ENCODE peak calls at places on chromosomes 4 and X, in nine cellular contexts. S is AG09309, R is WTC11, A is adipocyte, C is left ventricle myocardium superior, B is KG1, F is astrocyte of the spinal cord, Q is NCI-H510A treated with DMSO at 0.1 percent for 48 hours, D is amygdala. N is an unnamed sample.

GRCh38 chrX:13254076-13254785 is 65.6 kb downstream of the ATXN3L start:
- DNase-seq in R (no peak), A (peak; percentile 52), Q (peak; percentile 2), D (no peak), C (peak; percentile 32), F (peak; percentile 48), B (no peak), S (no peak), N (no peak)

GRCh38 chr4:52619591-52619931 is 39.5 kb downstream of the USP46 start:
- DNase-seq in S (no peak), D (no peak), B (no peak), A (no peak), R (no peak), F (no peak), C (no peak), Q (no peak), N (no peak)

GRCh38 chr4:76984788-76985211 is 35.2 kb downstream of the SEPTIN11 start:
- DNase-seq in D (no peak), A (peak; percentile 98), B (no peak), S (peak; percentile 100), R (no peak), F (peak; percentile 100), Q (no peak), C (peak; percentile 58), N (no peak)

GRCh38 chr4:150010525-150011126 is 67.6 kb upstream of the DCLK2 start:
- DNase-seq in S (no peak), Q (peak; percentile 72), F (peak; percentile 78), B (no peak), C (no peak), A (peak; percentile 74), R (no peak), D (no peak), N (no peak)

GRCh38 chrX:147343467-147343866 is 528.9 kb upstream of the CXorf51A start:
- DNase-seq in A (no peak), B (no peak), D (no peak), R (no peak), C (no peak), S (no peak), Q (no peak), F (no peak), N (no peak)

GRCh38 chr4:26789208-26789607 is 71.4 kb upstream of the STIM2 start:
- DNase-seq in F (no peak), A (no peak), Q (no peak), D (no peak), B (no peak), S (no peak), R (no peak), C (no peak), N (no peak)

GRCh38 chr4:120918788-120919187 is 3.7 kb downstream of the PRDM5 start:
- DNase-seq in S (no peak), D (peak; percentile 5), A (peak; percentile 42), Q (no peak), F (peak; percentile 44), C (peak; percentile 60), R (no peak), B (no peak), N (no peak)

GRCh38 chrX:17226736-17227135 is 148.3 kb upstream of the NHS start:
- DNase-seq in A (no peak), B (no peak), S (no peak), F (no peak), C (no peak), Q (no peak), R (peak; percentile 12), D (no peak), N (no peak)

GRCh38 chr4:111761531-111761930 is 383.7 kb upstream of the FAM241A start:
- DNase-seq in C (no peak), B (no peak), D (no peak), F (no peak), Q (no peak), A (no peak), R (no peak), S (no peak), N (no peak)

GRCh38 chrX:101617211-101618191 is at the start of gene ARMCX6:
- DNase-seq in R (peak; percentile 48), C (peak; percentile 85), D (peak; percentile 74), Q (peak; percentile 47), F (peak; percentile 73), A (peak; percentile 83), B (peak; percentile 1), S (peak; percentile 21), N (peak; percentile 49)

GRCh38 chr4:141388483-141388882 is 167.8 kb downstream of the ZNF330 start:
- DNase-seq in S (peak; percentile 55), A (peak; percentile 87), C (no peak), R (no peak), B (no peak), Q (no peak), D (no peak), F (peak; percentile 91), N (no peak)

GRCh38 chr4:40292313-40292759 is 42.8 kb upstream of the CHRNA9 start:
- DNase-seq in A (no peak), F (no peak), Q (no peak), S (no peak), B (no peak), R (no peak), D (no peak), C (no peak), N (no peak)

GRCh38 chrX:44003975-44004374 is 30.8 kb upstream of the NDP start:
- DNase-seq in S (no peak), D (no peak), C (no peak), B (no peak), A (peak; percentile 3), F (no peak), Q (no peak), R (no peak), N (no peak)

N was measured in CMK.